ENCODE peak calls at places on chromosome 19, in six cellular contexts. L, M, V, N, K and O are unnamed samples.

GRCh38 chr19:18157465-18158063 is 4.6 kb downstream of the PIK3R2 start:
- DNase-seq in L (peak; percentile 61), M (peak; percentile 95), V (no peak), N (no peak), K (no peak), O (no peak)

GRCh38 chr19:58408152-58409009 is at the start of gene ZNF584:
- DNase-seq in L (peak; percentile 97), M (peak; percentile 99), V (peak; percentile 98), N (peak; percentile 95), K (no peak), O (peak; percentile 91)

GRCh38 chr19:12660980-12661379 is 5.6 kb downstream of the MAN2B1 start:
- DNase-seq in L (no peak), M (no peak), V (no peak), N (no peak), K (no peak), O (no peak)

GRCh38 chr19:5627395-5627904 is 4.6 kb downstream of the SAFB start:
- DNase-seq in L (no peak), M (no peak), V (no peak), N (peak; percentile 27), K (no peak), O (no peak)

GRCh38 chr19:3057275-3057714 is 5.0 kb downstream of the TLE5 start:
- DNase-seq in L (peak; percentile 91), M (peak; percentile 95), V (peak; percentile 61), N (peak; percentile 69), K (no peak), O (no peak)

GRCh38 chr19:3606690-3607289 is at the start of gene TBXA2R:
- DNase-seq in L (no peak), M (peak; percentile 90), V (no peak), N (peak; percentile 94), K (no peak), O (no peak)

GRCh38 chr19:49340069-49340864 is 5.1 kb downstream of the CD37 start:
- DNase-seq in L (peak; percentile 89), M (peak; percentile 65), V (no peak), N (peak; percentile 61), K (no peak), O (peak; percentile 96)

GRCh38 chr19:17260842-17261325 is 3.7 kb downstream of the USHBP1 start:
- DNase-seq in L (peak; percentile 88), M (peak; percentile 89), V (peak; percentile 80), N (peak; percentile 87), K (no peak), O (peak; percentile 84)

GRCh38 chr19:29329460-29330134 is 116.6 kb upstream of the UQCRFS1 start:
- DNase-seq in L (no peak), M (no peak), V (peak; percentile 32), N (peak; percentile 2), K (peak; percentile 58), O (no peak)

GRCh38 chr19:9309974-9310446 is 372 bp upstream of the ZNF699 start:
- DNase-seq in L (peak; percentile 86), M (peak; percentile 96), V (peak; percentile 92), N (peak; percentile 91), K (no peak), O (no peak)

GRCh38 chr19:48415395-48415794 is 21.9 kb downstream of the GRIN2D start:
- DNase-seq in L (peak; percentile 88), M (peak; percentile 83), V (peak; percentile 91), N (peak; percentile 54), K (no peak), O (no peak)

GRCh38 chr19:55473613-55474012 is 2.8 kb upstream of the ZNF628 start:
- DNase-seq in L (no peak), M (no peak), V (peak; percentile 92), N (no peak), K (no peak), O (no peak)